ENCODE peak calls at places on chromosomes 3 and 15, in four cellular contexts. O, C, G and E are unnamed samples.
A peak's percentile ranks its signal among the peaks of the same experiment; 100 is the strongest.

GRCh38 chr3:151156618-151157216 is 46.3 kb downstream of the GPR171 start:
- DNase-seq in C (no peak), O (no peak), G (peak; percentile 67), E (peak; percentile 63)

GRCh38 chr15:73924258-73924921 is 1.9 kb upstream of the LOXL1 start:
- DNase-seq in G (no peak), C (no peak), O (peak; percentile 55), E (no peak)

GRCh38 chr15:26722621-26723160 is 50.2 kb downstream of the GABRB3 start:
- DNase-seq in C (no peak), O (peak; percentile 47), G (no peak), E (no peak)

GRCh38 chr3:61936344-61936937 is 375.1 kb downstream of the PTPRG start:
- DNase-seq in O (peak; percentile 73), C (no peak), G (peak; percentile 6), E (peak; percentile 23)

GRCh38 chr3:195270350-195271115 is 426 bp downstream of the XXYLT1 start:
- DNase-seq in G (peak; percentile 45), O (peak; percentile 84), C (no peak), E (peak; percentile 57)

GRCh38 chr3:107680698-107681097 is 157.9 kb downstream of the BBX start:
- DNase-seq in G (no peak), C (no peak), O (no peak), E (no peak)

GRCh38 chr3:131328739-131329138 is 52.8 kb upstream of the NUDT16 start:
- DNase-seq in C (no peak), G (no peak), O (no peak), E (no peak)

GRCh38 chr15:52093539-52094502 is 18.8 kb downstream of the BCL2L10 start:
- DNase-seq in G (no peak), O (no peak), C (no peak), E (no peak)

GRCh38 chr3:129003578-129004112 is 2.5 kb downstream of the EFCC1 start:
- DNase-seq in C (no peak), O (no peak), G (peak; percentile 23), E (no peak)

GRCh38 chr3:149784064-149784704 is 8.2 kb downstream of the ANKUB1 start:
- DNase-seq in G (no peak), O (no peak), C (no peak), E (no peak)

GRCh38 chr15:76337047-76337738 is 620 bp downstream of the ISL2 start:
- DNase-seq in O (no peak), G (peak; percentile 39), C (no peak), E (no peak)

GRCh38 chr15:71116366-71116765 is 1.1 kb downstream of the THSD4 start:
- DNase-seq in C (no peak), G (no peak), O (no peak), E (no peak)

GRCh38 chr15:63023351-63023945 is 19.1 kb upstream of the TPM1 start:
- DNase-seq in O (no peak), C (no peak), G (peak; percentile 58), E (no peak)

GRCh38 chr3:151191095-151191494 is 11.9 kb downstream of the GPR171 start:
- DNase-seq in O (no peak), G (no peak), C (no peak), E (no peak)

GRCh38 chr3:98887684-98888083 is 13.8 kb downstream of the DCBLD2 start:
- DNase-seq in G (peak; percentile 42), O (no peak), C (no peak), E (no peak)

GRCh38 chr3:79521221-79521848 is 246.5 kb downstream of the ROBO1 start:
- DNase-seq in G (peak; percentile 35), O (no peak), C (peak; percentile 5), E (peak; percentile 13)

GRCh38 chr3:45330500-45331295 is 57.7 kb upstream of the LARS2 start:
- DNase-seq in O (no peak), C (no peak), G (no peak), E (no peak)

GRCh38 chr3:5006755-5007202 is 27.5 kb downstream of the BHLHE40 start:
- DNase-seq in O (no peak), G (no peak), C (peak; percentile 95), E (no peak)

GRCh38 chr3:183252973-183253363 is at the start of gene B3GNT5:
- DNase-seq in O (no peak), C (no peak), G (no peak), E (no peak)

GRCh38 chr3:191376742-191377141 is 46.4 kb upstream of the UTS2B start:
- DNase-seq in C (no peak), O (no peak), G (no peak), E (no peak)

GRCh38 chr3:46360904-46361303 is 7.0 kb downstream of the CCR2 start:
- DNase-seq in G (no peak), C (no peak), O (no peak), E (no peak)

GRCh38 chr3:46359748-46360509 is 6.0 kb downstream of the CCR2 start:
- DNase-seq in O (no peak), C (peak; percentile 68), G (no peak), E (no peak)

GRCh38 chr3:46358466-46358865 is 4.6 kb downstream of the CCR2 start:
- DNase-seq in O (no peak), G (no peak), C (no peak), E (no peak)

GRCh38 chr3:46365737-46366524 is 4.8 kb upstream of the CCR5 start:
- DNase-seq in O (no peak), C (no peak), G (no peak), E (no peak)

DNA sequence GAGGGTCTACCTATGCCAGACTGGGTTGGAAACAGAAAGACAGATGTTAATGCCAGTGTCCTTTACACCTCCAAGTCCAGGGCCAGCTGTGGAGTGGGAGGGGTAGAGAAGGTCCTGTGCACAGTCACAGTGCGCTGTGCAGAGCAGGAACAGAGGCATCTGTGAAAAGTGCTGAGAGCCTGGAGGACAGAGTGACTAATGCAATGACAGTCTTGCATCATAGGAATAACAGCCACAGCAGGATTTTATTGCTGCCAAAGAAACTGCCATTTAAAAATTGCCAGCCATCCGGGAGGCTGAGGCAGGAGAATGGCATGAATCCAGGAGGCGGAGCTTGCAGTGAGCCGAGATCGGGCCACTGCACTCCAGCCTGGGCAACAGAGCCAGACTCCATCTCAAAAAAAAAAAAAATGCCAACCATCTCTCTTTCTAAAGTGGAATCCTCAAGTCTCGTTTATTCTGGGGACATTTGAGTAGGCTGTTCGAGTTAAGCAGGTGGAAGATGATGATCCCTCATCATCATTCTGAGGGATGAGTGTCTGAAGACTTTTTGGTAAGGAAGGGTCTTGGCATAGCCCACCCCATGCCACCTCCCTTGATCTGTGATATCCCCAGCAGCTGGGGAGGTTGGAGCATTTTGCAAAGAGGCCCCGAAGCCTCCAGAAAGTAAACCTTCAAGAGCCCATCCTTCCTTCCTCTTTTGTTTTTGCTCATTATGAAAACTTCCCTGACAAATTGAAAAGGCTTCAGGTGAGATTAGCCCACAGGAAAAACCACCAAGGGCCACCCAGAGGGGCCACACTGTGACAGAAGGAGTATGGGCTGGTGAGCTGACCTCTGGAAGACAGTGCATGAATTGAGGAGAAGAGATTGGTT is 7.7 kb downstream of the CCR2 start:
- DNase-seq in O (no peak), C (no peak), G (no peak), E (no peak)
- TF ChIP-seq SUZ12 in O (no peak), C (no peak), G (no peak), E (no peak)

DNA sequence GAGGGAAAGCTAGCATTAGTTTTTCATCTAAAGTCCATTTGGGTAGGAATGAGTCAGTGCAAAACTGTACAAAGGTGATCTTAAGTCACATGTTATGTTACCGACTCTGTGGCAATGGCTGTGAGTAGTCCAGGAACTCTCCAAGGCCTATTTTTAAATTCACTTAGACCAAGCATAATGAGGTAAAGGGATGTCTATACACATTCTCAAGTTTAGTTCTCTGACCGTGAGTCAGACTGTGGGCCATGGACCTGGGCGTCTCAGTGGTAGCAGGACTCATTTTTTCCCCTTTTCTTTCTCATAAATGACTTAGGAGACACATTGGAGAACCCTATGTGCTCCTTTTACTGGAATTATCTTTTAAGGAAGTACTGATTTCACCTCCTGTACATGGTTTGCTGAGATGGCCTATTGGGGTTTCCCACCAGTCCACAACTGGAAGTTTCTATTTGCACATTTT is 488.7 kb upstream of the TPRG1 start:
- DNase-seq in O (no peak), C (no peak), G (peak; percentile 6), E (no peak)
- H3K4me1 ChIP-seq in O (no peaks in the 10 kb centered on the region), C (no peaks in the 10 kb centered on the region), G (peaks cover 28% of the 10 kb centered on the region), E (no peaks in the 10 kb centered on the region)

DNA sequence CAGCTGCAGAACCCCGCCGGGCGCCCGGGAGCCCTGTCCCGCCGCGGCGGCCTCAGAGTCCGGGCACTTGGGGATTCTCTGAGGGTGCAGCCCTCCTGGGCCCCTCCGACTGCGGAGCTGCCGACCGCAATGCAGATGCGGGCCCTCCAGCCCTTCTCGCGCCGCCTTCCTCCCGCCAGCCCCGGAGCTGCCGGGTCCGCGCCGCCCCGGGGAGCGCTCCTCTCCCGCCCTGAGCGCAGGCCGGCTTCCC is 320 bp upstream of the ACAN start:
- DNase-seq in G (no peak), C (no peak), O (peak; percentile 70), E (no peak)
- H3K4me3 ChIP-seq in G (no peak overlapping the region), C (no peak overlapping the region), O (peak overlapping the region; percentile 30), E (peak overlapping the region; percentile 62)

DNA sequence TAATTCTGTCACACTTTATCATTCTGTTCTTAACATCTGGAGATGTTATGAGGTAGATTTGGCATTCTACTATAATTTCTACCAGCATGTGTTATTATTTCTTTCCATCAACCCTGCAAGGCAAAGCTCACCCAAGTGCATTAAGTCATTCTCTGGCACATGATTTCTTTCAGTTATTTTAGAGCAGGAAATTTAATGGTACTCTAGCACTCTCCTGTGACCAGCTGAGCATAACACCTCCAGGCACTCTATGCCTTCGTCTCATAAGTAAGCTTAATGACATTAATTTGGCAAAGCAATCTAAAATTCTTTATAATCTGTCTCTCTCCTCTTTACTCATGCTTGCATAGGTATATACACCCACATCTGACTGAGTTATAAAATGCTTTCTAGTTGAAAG is 300.2 kb upstream of the GPR149 start:
- DNase-seq in G (no peak), C (no peak), O (no peak), E (no peak)
- TF ChIP-seq SUZ12 in G (no peak), C (no peak), O (no peak), E (no peak)

GRCh38 chr15:39191871-39192281 is 389.0 kb upstream of the THBS1 start:
- DNase-seq in C (no peak), O (no peak), G (peak; percentile 71), E (no peak)

GRCh38 chr15:39193611-39194010 is 387.3 kb upstream of the THBS1 start:
- DNase-seq in O (no peak), G (no peak), C (no peak), E (no peak)

GRCh38 chr15:39194431-39194830 is 386.4 kb upstream of the THBS1 start:
- DNase-seq in G (no peak), O (no peak), C (no peak), E (no peak)

GRCh38 chr15:39192979-39193559 is 387.8 kb upstream of the THBS1 start:
- DNase-seq in G (no peak), C (no peak), O (no peak), E (no peak)

GRCh38 chr15:39192376-39192775 is 388.5 kb upstream of the THBS1 start:
- DNase-seq in O (no peak), C (no peak), G (no peak), E (no peak)
- H3K4me1 ChIP-seq in O (no peaks in the 10 kb centered on the region), C (no peaks in the 10 kb centered on the region), G (peaks cover 26% of the 10 kb centered on the region), E (no peaks in the 10 kb centered on the region)

DNA sequence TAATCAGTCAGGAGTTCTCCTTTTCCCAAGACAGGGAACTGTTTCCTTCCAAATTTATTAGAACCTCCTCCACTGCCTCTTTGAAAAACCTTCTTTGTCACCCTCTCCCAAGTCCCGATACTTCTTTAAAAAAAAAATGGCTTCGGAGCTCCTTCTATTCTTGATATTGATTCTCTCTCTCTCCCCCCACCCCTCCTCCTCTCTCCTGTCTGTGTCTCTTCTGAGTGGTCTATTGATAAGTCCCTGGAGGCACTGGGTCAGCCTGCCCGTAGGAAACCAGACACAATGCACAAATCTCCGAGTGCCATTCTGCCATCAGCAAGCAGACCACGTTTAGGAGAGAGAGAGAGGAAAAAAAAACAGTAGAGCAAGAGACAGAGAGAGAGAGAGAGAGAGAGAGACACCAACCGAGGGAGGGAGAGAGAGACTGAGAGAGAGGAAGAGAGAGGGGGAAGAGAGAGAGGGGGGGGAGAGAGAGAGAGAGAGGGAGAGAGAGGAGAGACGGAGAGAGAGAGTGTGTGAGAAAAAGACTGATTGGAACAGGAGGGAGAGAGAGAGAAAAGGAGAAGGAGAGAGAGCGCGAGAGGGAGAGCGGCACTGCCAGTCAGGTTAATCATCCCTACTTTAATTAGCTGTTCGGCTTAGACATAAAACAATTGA is 160.9 kb downstream of the TIGIT start:
- DNase-seq in G (no peak), C (no peak), O (no peak), E (no peak)
- H3K4me3 ChIP-seq in G (no peak overlapping the region), C (peak overlapping the region; percentile 74), O (peak overlapping the region; percentile 66), E (peak overlapping the region; percentile 43)